ENCODE peak calls at places on chromosome 4, in five cellular contexts. Z is HCT116, L is HepG2, P is K562, Q is GM12878. R is an unnamed sample.

GRCh38 chr4:47434931-47435330 is 28.6 kb downstream of the COMMD8 start:
- DNase-seq in L (no peak), Z (no peak), P (no peak), Q (no peak), R (no peak)

GRCh38 chr4:139556071-139556734 is at the start of gene SETD7:
- DNase-seq in P (peak), L (no peak), Z (peak), Q (no peak), R (peak)

GRCh38 chr4:9989918-9990635 is 31.2 kb downstream of the SLC2A9 start:
- DNase-seq in Z (no peak), Q (no peak), P (no peak), L (no peak), R (no peak)

GRCh38 chr4:21819086-21819485 is 129.5 kb downstream of the KCNIP4 start:
- DNase-seq in P (no peak), Z (no peak), L (no peak), Q (no peak), R (no peak)

GRCh38 chr4:22488136-22488535 is 27.7 kb downstream of the ADGRA3 start:
- DNase-seq in P (no peak), L (no peak), Q (no peak), Z (no peak), R (no peak)

GRCh38 chr4:3473251-3473942 is 10.3 kb downstream of the DOK7 start:
- DNase-seq in P (no peak), Q (no peak), L (no peak), Z (no peak), R (no peak)

GRCh38 chr4:31045724-31046318 is 325.7 kb downstream of the PCDH7 start:
- DNase-seq in P (no peak), L (no peak), Q (no peak), Z (no peak), R (no peak)

GRCh38 chr4:26062221-26062620 is 148.2 kb downstream of the SMIM20 start:
- DNase-seq in P (no peak), L (no peak), Z (no peak), Q (no peak), R (no peak)

GRCh38 chr4:87209696-87210095 is 10.7 kb downstream of the KLHL8 start:
- DNase-seq in Q (peak), Z (no peak), P (no peak), L (no peak), R (no peak)

GRCh38 chr4:78953231-78953630 is 14.0 kb upstream of the PAQR3 start:
- DNase-seq in Z (no peak), P (no peak), Q (no peak), L (no peak), R (no peak)

GRCh38 chr4:69800599-69800998 is 40.2 kb upstream of the SULT1B1 start:
- DNase-seq in Q (no peak), P (no peak), L (no peak), Z (no peak), R (no peak)

DNA sequence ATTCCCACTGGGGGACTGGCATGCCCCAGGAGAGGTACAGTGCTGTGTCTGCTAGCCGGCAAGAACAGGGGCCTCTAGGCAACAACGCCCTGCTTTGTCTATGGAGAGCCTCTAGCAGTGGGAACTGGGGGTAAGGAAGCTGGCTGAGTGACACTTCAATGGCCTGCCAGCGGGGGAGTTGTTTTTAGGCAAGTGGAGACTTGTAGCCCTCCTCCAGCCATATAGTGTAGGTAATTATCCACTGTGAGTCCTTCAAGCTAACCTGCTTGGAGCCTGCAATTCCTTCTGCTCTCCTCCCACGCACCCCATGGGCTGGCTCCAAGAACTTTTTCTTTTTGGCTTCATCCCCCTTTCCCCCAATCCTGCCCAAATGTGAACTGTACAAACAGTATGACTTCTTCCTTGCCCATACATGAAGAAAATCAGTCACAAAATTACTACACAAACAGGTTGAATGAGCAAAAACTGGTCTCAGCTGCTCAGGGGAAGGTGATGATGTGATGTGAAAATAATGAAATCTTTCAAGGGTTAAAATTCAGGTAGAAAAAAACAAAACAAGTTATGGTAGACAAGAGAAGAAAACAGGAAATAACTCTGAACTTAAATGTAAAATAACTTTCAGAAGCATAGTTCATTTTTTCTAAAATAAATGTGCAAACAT is 33.1 kb downstream of the LEF1 start:
- DNase-seq in L (no peak), P (peak), Z (no peak), Q (no peak), R (no peak)
- TF ChIP-seq ZBTB33 in L (no peak), P (no peak), Z (no peak), Q (no peak), R (no peak)

GRCh38 chr4:186200436-186201409 is 9.4 kb downstream of the CYP4V2 start:
- DNase-seq in L (no peak), P (no peak), Q (no peak), Z (no peak), R (no peak)

GRCh38 chr4:186193851-186194250 is 2.5 kb downstream of the CYP4V2 start:
- DNase-seq in Q (no peak), L (no peak), P (no peak), Z (no peak), R (no peak)

GRCh38 chr4:186191266-186192067 is at the start of gene CYP4V2:
- DNase-seq in Z (peak), Q (peak), P (peak), L (peak), R (peak)

GRCh38 chr4:186192068-186192751 is 843 bp downstream of the CYP4V2 start:
- DNase-seq in Z (no peak), L (peak), Q (no peak), P (no peak), R (no peak)

DNA sequence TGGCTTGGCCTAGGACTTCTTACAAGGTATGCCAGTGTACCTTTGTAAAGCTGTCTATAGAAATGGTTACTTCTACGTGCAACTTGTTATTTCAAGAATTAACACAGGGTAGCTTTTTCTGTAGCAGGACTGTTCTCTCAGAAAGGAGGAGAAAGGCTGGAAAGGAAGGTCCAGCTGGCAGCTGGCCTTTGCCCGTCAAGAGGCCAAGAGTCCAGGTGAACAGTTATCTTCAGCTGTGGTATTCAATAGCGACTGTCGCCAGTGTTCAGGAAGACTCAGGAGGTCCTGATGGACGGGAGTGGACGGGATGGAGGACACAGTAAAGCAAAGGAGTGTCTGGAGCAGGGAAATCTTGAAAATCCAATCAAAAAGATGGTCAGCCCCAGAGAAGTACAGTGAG is 4.7 kb downstream of the CYP4V2 start:
- DNase-seq in L (no peak), Z (no peak), Q (no peak), P (no peak), R (no peak)
- TF ChIP-seq ZBTB33 in L (no peak), Z (no peak), Q (no peak), P (no peak), R (no peak)

GRCh38 chr4:7581477-7581876 is 146.7 kb upstream of the PSAPL1 start:
- DNase-seq in P (peak), Z (no peak), Q (no peak), L (no peak), R (no peak)
- TF ChIP-seq ZBTB33 in P (no peak), Z (no peak), Q (no peak), L (no peak), R (no peak)

DNA sequence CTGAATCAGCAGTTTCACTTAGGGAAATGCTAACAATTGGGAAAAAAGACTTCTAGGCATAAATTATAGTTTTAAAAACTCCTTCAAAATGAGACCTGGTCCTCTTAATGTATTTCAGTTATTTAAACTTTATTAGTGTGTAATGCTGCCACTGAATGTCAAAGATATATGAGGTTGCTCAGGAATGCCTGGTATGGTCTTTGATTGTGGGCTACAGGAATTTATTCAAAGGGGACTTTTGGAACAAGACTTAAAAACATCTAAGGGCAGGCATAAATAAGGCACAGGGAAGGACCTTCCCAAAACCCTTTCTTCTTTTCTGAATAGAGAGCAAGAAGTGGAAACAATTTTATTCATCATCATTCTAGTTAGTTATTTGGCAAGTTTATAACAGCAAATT is 439.1 kb downstream of the TLL1 start:
- DNase-seq in L (no peak), Q (no peak), Z (no peak), P (no peak), R (no peak)
- TF ChIP-seq ZBTB33 in L (no peak), Q (no peak), Z (no peak), P (no peak), R (no peak)

GRCh38 chr4:95833652-95834276 is 6.1 kb upstream of the PDHA2 start:
- DNase-seq in P (no peak), L (no peak), Q (no peak), Z (no peak), R (peak)

GRCh38 chr4:95839891-95840290 is at the start of gene PDHA2:
- DNase-seq in Z (no peak), L (no peak), Q (no peak), P (no peak), R (no peak)

GRCh38 chr4:95830647-95831046 is 9.2 kb upstream of the PDHA2 start:
- DNase-seq in Z (no peak), Q (no peak), P (no peak), L (no peak), R (no peak)

GRCh38 chr4:95838192-95838591 is 1.7 kb upstream of the PDHA2 start:
- DNase-seq in Z (no peak), L (no peak), Q (no peak), P (no peak), R (no peak)

GRCh38 chr4:95835672-95836071 is 4.2 kb upstream of the PDHA2 start:
- DNase-seq in P (no peak), L (no peak), Z (peak), Q (no peak), R (peak)
- TF ChIP-seq ZBTB33 in P (no peak), L (no peak), Z (no peak), Q (no peak), R (no peak)

GRCh38 chr4:53686521-53686920 is 95.2 kb upstream of the LNX1 start:
- DNase-seq in Z (no peak), L (no peak), P (no peak), Q (no peak), R (no peak)
- TF ChIP-seq ZBTB33 in Z (no peak), L (no peak), P (no peak), Q (no peak), R (no peak)

GRCh38 chr4:1490011-1490905 is 84.0 kb upstream of the NKX1-1 start:
- DNase-seq in P (no peak), Z (no peak), Q (no peak), L (no peak), R (peak)
- TF ChIP-seq ZBTB33 in P (no peak), Z (no peak), Q (no peak), L (no peak), R (no peak)

GRCh38 chr4:4656977-4657376 is 115.1 kb upstream of the STX18 start:
- DNase-seq in Q (no peak), L (no peak), Z (no peak), P (no peak), R (no peak)

GRCh38 chr4:4655011-4655410 is 113.2 kb upstream of the STX18 start:
- DNase-seq in P (no peak), Z (no peak), L (no peak), Q (no peak), R (no peak)

GRCh38 chr4:4655901-4656300 is 114.1 kb upstream of the STX18 start:
- DNase-seq in L (no peak), Q (no peak), P (no peak), Z (no peak), R (no peak)

GRCh38 chr4:4647041-4647440 is 105.2 kb upstream of the STX18 start:
- DNase-seq in P (no peak), L (no peak), Q (no peak), Z (no peak), R (no peak)

DNA sequence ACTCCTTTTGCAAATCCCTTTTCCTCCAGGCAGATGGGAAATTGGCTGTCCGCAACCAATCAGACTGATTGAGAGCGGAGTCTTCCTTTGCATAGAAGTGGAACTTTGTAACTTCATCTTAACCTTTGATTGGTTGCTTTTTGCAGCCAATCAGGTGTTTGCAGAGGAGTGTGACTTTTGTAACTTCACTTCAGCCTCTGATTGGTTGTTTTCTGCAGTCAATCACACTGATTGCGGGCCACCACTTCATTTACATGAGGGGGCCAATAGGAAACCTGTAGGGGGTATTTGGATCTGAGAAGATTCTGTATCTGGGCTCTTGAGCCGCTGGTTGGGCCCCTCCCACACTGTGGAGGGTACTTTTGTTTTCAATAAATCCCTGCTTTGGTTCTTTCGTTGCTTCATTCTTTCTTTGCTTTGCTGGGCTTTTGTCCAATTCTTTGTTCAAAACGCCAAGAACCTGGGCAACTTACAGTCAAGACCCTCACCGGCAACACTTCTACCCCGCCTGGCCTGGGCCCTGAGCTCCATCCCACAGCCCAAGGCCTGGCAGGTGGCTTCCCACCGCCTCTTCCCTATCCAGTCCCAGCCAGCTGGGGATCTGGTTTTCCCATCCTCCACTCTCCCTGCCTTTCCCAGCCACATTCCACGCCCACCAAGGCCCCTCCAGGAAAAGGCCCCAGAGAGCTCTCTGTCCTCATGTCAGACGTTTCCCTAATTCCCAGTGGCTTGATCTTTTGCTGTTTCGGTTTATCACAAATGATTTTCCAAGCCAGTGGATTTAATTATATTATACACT is 110.2 kb upstream of the STX18 start:
- DNase-seq in Q (no peak), Z (no peak), L (no peak), P (peak), R (no peak)
- TF ChIP-seq ZBTB33 in Q (no peak), Z (no peak), L (no peak), P (no peak), R (no peak)

DNA sequence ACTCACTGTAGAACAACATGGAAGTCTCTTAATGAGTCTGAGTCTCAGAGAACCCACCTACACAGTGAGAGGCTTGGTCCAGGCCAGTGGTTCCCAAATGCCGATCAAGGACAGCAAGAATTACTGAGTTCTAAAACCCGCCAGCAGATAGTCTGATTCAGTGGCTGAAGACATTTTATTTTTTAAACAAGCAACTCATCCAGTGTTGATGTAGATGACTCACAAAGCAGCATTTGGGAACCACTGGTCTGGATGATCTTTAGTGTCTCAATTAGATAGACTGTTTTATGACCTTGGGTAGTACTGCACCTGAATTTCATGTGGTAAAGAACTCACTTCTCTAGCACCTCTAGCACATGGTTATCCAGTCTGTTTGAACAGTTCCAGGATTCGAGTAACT is 193.6 kb downstream of the FBXW7 start:
- DNase-seq in P (no peak), Z (no peak), L (peak), Q (no peak), R (no peak)
- TF ChIP-seq ZBTB33 in P (no peak), Z (no peak), L (no peak), Q (no peak), R (no peak)

R was measured in SK-N-SH.